ENCODE peak calls at places on chromosomes 4 and X, in five cellular contexts. K is PC-3, T is IMR-90, D is foreskin fibroblast, U is esophagus squamous epithelium. Q is an unnamed sample.

GRCh38 chr4:185201983-185202962 is 1.5 kb downstream of the CFAP97 start:
- DNase-seq in U (no peak), T (peak), K (no peak), D (no peak), Q (peak)

GRCh38 chr4:115323106-115323684 is 209.8 kb upstream of the NDST4 start:
- DNase-seq in T (no peak), D (no peak), K (no peak), U (no peak), Q (no peak)

GRCh38 chr4:71595576-71596108 is 188.2 kb downstream of the GC start:
- DNase-seq in U (no peak), D (no peak), T (no peak), K (no peak), Q (no peak)

GRCh38 chrX:153831435-153832150 is 1.2 kb upstream of the PDZD4 start:
- DNase-seq in T (no peak), D (no peak), K (no peak), U (no peak), Q (no peak)

GRCh38 chr4:156824451-156825060 is 147.0 kb downstream of the PDGFC start:
- DNase-seq in K (peak), D (no peak), T (no peak), U (no peak), Q (peak)

GRCh38 chrX:148661035-148661434 is 160.6 kb downstream of the AFF2 start:
- DNase-seq in K (peak), T (no peak), D (no peak), U (no peak), Q (no peak)

GRCh38 chr4:177573487-177573886 is 131.2 kb upstream of the AGA start:
- DNase-seq in D (peak), U (no peak), K (peak), T (peak), Q (peak)

GRCh38 chrX:33062016-33062415 is 149.3 kb downstream of the DMD start:
- DNase-seq in U (no peak), T (no peak), K (no peak), D (no peak), Q (no peak)

GRCh38 chr4:121256346-121256745 is 92.2 kb upstream of the TNIP3 start:
- DNase-seq in K (peak), T (peak), D (peak), U (no peak), Q (peak)

GRCh38 chrX:11647048-11647650 is 18.6 kb downstream of the ARHGAP6 start:
- DNase-seq in K (no peak), U (no peak), D (no peak), T (no peak), Q (no peak)

GRCh38 chr4:95505801-95506200 is 43.0 kb downstream of the UNC5C start:
- DNase-seq in T (no peak), D (no peak), U (no peak), K (no peak), Q (no peak)

GRCh38 chrX:131778269-131779218 is 234.7 kb downstream of the OR13H1 start:
- DNase-seq in K (peak), U (peak), D (no peak), T (peak), Q (no peak)

GRCh38 chrX:32530802-32531403 is 680.4 kb downstream of the DMD start:
- DNase-seq in T (peak), U (no peak), K (peak), D (no peak), Q (peak)

GRCh38 chrX:69231903-69232302 is 66.7 kb upstream of the PJA1 start:
- DNase-seq in D (no peak), T (no peak), K (peak), U (no peak), Q (no peak)

GRCh38 chr4:169774466-169775445 is 17.0 kb upstream of the HPF1 start:
- DNase-seq in U (no peak), D (no peak), K (no peak), T (no peak), Q (no peak)

GRCh38 chr4:57095956-57096355 is 14.2 kb downstream of the IGFBP7 start:
- DNase-seq in T (no peak), K (no peak), D (no peak), U (no peak), Q (no peak)

GRCh38 chr4:127995776-127996175 is 30.6 kb downstream of the ABHD18 start:
- DNase-seq in D (peak), T (peak), U (no peak), K (peak), Q (no peak)

GRCh38 chr4:185143596-185143969 is 517 bp downstream of the SLC25A4 start:
- DNase-seq in K (peak), T (peak), U (no peak), D (no peak), Q (no peak)

GRCh38 chrX:3346436-3347329 is at the start of gene MXRA5:
- DNase-seq in U (no peak), D (no peak), K (no peak), T (peak), Q (peak)
- H3K4me3 ChIP-seq in U (peak), D (peak), K (no peak), T (peak), Q (peak)

GRCh38 chr4:183409956-183410355 is 34.5 kb upstream of the CDKN2AIP start:
- DNase-seq in D (no peak), U (no peak), K (no peak), T (no peak), Q (peak)

GRCh38 chr4:183408791-183409190 is 35.6 kb upstream of the CDKN2AIP start:
- DNase-seq in K (no peak), U (no peak), T (no peak), D (no peak), Q (no peak)

GRCh38 chr4:183409463-183409862 is 35.0 kb upstream of the CDKN2AIP start:
- DNase-seq in T (no peak), K (no peak), D (no peak), U (no peak), Q (no peak)

GRCh38 chr4:183407128-183407585 is 37.3 kb upstream of the CDKN2AIP start:
- DNase-seq in K (peak), D (peak), T (peak), U (peak), Q (no peak)

DNA sequence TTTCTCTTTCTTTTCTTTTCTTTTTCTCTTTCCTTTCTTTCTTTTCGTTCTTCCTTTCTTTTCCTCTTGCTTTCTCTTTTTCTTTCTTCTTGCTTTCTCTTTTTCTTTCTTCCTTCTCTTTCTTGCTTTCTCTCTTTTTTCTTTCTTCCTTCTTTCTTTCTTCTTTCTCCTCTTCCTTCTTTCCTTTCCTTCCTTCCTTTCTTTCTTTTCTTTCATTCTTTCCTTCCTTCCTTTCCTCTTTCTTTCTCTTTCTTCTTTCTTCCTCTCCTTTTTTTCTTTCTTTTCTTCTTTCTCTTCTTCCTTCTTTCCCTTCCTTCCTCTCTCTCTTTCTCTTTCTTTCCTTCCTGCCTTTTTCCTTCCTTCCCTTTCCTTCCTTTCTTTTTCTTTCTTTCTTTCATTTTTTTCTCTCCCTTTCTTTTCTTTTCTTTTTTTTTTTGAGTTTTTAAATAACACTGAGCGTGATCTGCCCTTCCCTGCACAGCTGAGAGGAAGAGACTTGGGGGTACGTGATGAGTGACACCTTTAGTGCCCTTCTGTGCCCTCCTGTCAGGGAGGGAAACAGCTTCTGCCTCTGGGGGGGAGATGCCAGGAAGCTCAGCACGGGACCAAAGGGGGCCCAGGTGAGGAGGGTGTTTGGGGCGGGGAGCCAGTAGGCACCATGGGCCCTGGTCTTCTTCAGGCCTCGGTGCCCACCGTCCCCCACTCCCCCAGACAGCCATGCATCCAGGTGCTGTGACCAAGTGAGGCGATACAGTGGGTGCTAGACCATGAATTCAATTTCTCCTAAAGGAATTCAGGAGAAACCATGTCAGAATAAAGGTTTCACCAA is 36.6 kb upstream of the CDKN2AIP start:
- DNase-seq in T (no peak), K (no peak), D (no peak), U (no peak), Q (no peak)
- TF ChIP-seq CTCF in T (no peak), K (no peak), D (no peak), U (no peak), Q (no peak)

GRCh38 chrX:15929231-15929630 is 74.6 kb upstream of the AP1S2 start:
- DNase-seq in K (no peak), T (no peak), U (no peak), D (no peak), Q (no peak)
- H3K4me3 ChIP-seq in K (no peak), T (no peak), U (no peak), D (no peak), Q (no peak)

GRCh38 chrX:151488677-151489076 is 74.8 kb upstream of the PASD1 start:
- DNase-seq in T (no peak), D (no peak), K (no peak), U (no peak), Q (no peak)
- TF ChIP-seq CTCF in T (no peak), D (no peak), K (peak), U (no peak), Q (peak)

GRCh38 chr4:123699823-123700822 is 303.5 kb downstream of the SPRY1 start:
- DNase-seq in K (peak), T (peak), D (peak), U (no peak), Q (peak)
- H3K4me3 ChIP-seq in K (no peak), T (peak), D (peak), U (no peak), Q (no peak)

GRCh38 chr4:6250984-6251295 is 18.7 kb upstream of the WFS1 start:
- DNase-seq in U (no peak), D (no peak), T (no peak), K (no peak), Q (no peak)
- TF ChIP-seq CTCF in U (no peak), D (no peak), T (no peak), K (no peak), Q (no peak)

DNA sequence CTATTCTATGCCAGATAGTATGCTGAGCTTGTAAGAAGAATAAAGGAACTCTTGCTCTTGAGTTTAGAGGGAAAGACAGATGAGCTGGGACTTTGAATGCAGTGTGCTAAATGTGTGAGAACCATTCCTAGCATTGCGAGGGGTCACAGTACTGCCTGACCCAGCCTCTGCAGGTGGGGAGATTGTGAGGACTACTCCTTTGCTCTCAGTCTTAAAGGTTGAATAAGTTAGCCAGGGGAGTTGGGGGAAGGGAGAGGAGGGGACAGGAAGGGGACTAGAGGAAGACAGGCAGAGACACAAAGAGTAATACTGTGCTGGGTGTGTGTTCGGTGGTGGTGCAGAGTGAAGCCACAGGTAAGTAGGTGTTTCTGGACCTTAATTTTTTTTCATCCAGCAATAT is 41.7 kb downstream of the DCUN1D4 start:
- DNase-seq in T (no peak), K (no peak), D (no peak), U (no peak), Q (no peak)
- H3K4me3 ChIP-seq in T (no peak), K (no peak), D (no peak), U (no peak), Q (no peak)

GRCh38 chr4:106818764-106819163 is 217.3 kb downstream of the DKK2 start:
- DNase-seq in U (no peak), D (no peak), K (peak), T (no peak), Q (no peak)
- TF ChIP-seq CTCF in U (no peak), D (peak), K (peak), T (peak), Q (peak)

DNA sequence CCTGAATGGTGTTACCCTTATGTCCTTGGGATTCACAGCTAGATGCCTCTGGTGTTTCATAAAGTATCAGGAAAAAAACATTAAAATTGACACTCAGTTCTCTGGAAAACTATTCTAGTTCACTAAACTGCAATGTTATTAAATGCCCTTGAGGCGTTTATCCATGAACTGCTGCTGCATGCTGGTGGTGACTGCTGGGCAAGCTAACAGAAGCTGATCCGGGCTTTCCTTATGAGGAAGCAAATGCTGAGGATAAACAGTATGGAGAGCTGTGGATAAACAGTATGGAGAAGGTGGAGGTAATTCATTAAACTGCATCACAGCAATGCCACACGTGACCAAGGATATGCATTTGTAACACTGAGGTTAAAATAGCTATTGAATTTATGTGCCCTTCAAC is 227.0 kb downstream of the NR3C2 start:
- DNase-seq in T (no peak), D (no peak), U (no peak), K (no peak), Q (no peak)
- H3K4me3 ChIP-seq in T (no peak), D (no peak), U (no peak), K (no peak), Q (no peak)

DNA sequence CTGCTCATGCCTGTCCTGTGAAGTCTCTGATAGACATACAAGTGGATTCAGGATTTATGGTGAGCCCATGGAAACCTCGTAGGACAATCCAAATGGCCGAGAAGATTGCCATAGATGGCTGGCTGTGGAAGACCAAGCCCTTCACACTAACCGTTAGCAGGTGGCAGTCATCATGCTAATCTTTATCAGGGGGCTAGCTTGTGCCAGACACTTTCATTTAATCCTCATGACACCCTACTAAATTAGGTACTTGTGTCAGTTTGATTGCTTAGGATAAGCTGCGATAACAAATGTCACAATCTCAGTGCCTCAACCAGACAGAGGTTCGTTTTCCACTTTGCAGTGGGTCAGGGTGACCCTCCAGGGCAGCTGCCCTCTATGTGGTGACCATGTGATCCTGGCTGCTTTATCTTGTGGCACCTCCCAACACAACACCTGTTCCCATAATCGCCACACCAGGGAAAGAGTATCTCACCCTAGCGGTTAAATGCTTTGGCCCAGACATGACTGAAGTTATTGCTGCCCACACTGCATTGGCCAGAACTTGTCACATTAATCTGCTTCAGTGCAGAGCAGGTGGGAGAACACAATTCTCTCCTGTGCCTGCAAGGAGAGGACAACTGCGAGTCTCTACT is 60.8 kb downstream of the REPS2 start:
- DNase-seq in U (no peak), T (no peak), D (no peak), K (peak), Q (no peak)
- TF ChIP-seq CTCF in U (no peak), T (no peak), D (peak), K (peak), Q (peak)

Q was measured in retinal pigment epithelial cell.